ENCODE peak calls at places on chromosomes 2 and 18, in five cellular contexts. C, G, U, B and P are unnamed samples.

GRCh38 chr2:31238126-31238905 is 4.4 kb downstream of the EHD3 start:
- DNase-seq in C (no peak), G (no peak), U (no peak), B (no peak), P (no peak)

GRCh38 chr2:203949228-203949627 is 12.7 kb downstream of the ICOS start:
- DNase-seq in C (no peak), G (no peak), U (no peak), B (no peak), P (no peak)

GRCh38 chr18:11872479-11873136 is 21.4 kb downstream of the CHMP1B start:
- DNase-seq in C (no peak), G (peak; percentile 71), U (no peak), B (peak; percentile 72), P (peak; percentile 36)

GRCh38 chr2:124666976-124667375 is 641.9 kb downstream of the CNTNAP5 start:
- DNase-seq in C (no peak), G (no peak), U (no peak), B (no peak), P (no peak)

GRCh38 chr2:231193216-231193615 is 5.2 kb upstream of the ARMC9 start:
- DNase-seq in C (no peak), G (no peak), U (no peak), B (no peak), P (no peak)

GRCh38 chr2:240467149-240467642 is 31.7 kb downstream of the GPC1 start:
- DNase-seq in C (no peak), G (no peak), U (no peak), B (no peak), P (no peak)

GRCh38 chr18:23163786-23164583 is 28.7 kb downstream of the CABLES1 start:
- DNase-seq in C (no peak), G (no peak), U (no peak), B (no peak), P (no peak)

GRCh38 chr18:22166070-22166972 is 3.1 kb upstream of the GATA6 start:
- DNase-seq in C (no peak), G (no peak), U (peak; percentile 53), B (no peak), P (no peak)

GRCh38 chr2:46870051-46870839 is 45.4 kb downstream of the MCFD2 start:
- DNase-seq in C (no peak), G (no peak), U (no peak), B (no peak), P (no peak)

GRCh38 chr2:24049485-24050021 is at the start of gene FKBP1B:
- DNase-seq in C (no peak), G (peak; percentile 60), U (peak; percentile 89), B (peak; percentile 78), P (peak; percentile 41)

GRCh38 chr2:36561223-36561944 is 36.6 kb downstream of the FEZ2 start:
- DNase-seq in C (no peak), G (peak; percentile 18), U (no peak), B (no peak), P (peak; percentile 88)

GRCh38 chr18:12408247-12408869 is 629 bp downstream of the PRELID3A start:
- DNase-seq in C (no peak), G (no peak), U (no peak), B (no peak), P (no peak)

GRCh38 chr2:230205034-230205433 is 14.8 kb downstream of the SP110 start:
- DNase-seq in C (peak; percentile 57), G (no peak), U (no peak), B (no peak), P (no peak)

GRCh38 chr2:178282075-178282474 is 87.8 kb downstream of the OSBPL6 start:
- DNase-seq in C (no peak), G (no peak), U (no peak), B (no peak), P (no peak)

GRCh38 chr2:43265006-43265770 is 38.8 kb upstream of the ZFP36L2 start:
- DNase-seq in C (no peak), G (no peak), U (no peak), B (no peak), P (no peak)

GRCh38 chr18:58611471-58612131 is 17.3 kb downstream of the ALPK2 start:
- DNase-seq in C (no peak), G (no peak), U (peak; percentile 63), B (no peak), P (no peak)

GRCh38 chr2:231128541-231128940 is 3.7 kb upstream of the HTR2B start:
- DNase-seq in C (no peak), G (no peak), U (no peak), B (no peak), P (no peak)

GRCh38 chr18:32096936-32097335 is 5.3 kb downstream of the RNF138 start:
- DNase-seq in C (no peak), G (no peak), U (no peak), B (no peak), P (no peak)

GRCh38 chr18:51110073-51110797 is 80.2 kb downstream of the SMAD4 start:
- DNase-seq in C (no peak), G (peak; percentile 15), U (peak; percentile 98), B (peak; percentile 72), P (no peak)

GRCh38 chr2:185316383-185316782 is 422.2 kb upstream of the FSIP2 start:
- DNase-seq in C (peak; percentile 2), G (peak; percentile 9), U (no peak), B (no peak), P (no peak)

GRCh38 chr2:84231474-84231873 is 227.6 kb downstream of the SUCLG1 start:
- DNase-seq in C (no peak), G (no peak), U (no peak), B (no peak), P (no peak)

GRCh38 chr2:25851740-25852503 is 26.4 kb downstream of the ASXL2 start:
- DNase-seq in C (peak; percentile 57), G (peak; percentile 86), U (no peak), B (peak; percentile 70), P (peak; percentile 41)

GRCh38 chr2:231557571-231558217 is 27.4 kb upstream of the NMUR1 start:
- DNase-seq in C (peak; percentile 49), G (peak; percentile 58), U (peak; percentile 60), B (peak; percentile 64), P (peak; percentile 61)

GRCh38 chr2:109066917-109067828 is 61.8 kb upstream of the SH3RF3 start:
- DNase-seq in C (no peak), G (no peak), U (no peak), B (no peak), P (no peak)

GRCh38 chr2:112679484-112679883 is 33.7 kb downstream of the SLC20A1 start:
- DNase-seq in C (no peak), G (no peak), U (no peak), B (no peak), P (no peak)

GRCh38 chr2:121284424-121285076 is 452 bp downstream of the TFCP2L1 start:
- DNase-seq in C (no peak), G (no peak), U (peak; percentile 79), B (no peak), P (no peak)
- TF ChIP-seq SRF in C (no peak), G (no peak), U (no peak), B (no peak), P (no peak)

GRCh38 chr18:61865466-61866165 is 27.2 kb downstream of the RNF152 start:
- DNase-seq in C (no peak), G (no peak), U (no peak), B (no peak), P (no peak)

GRCh38 chr18:61869631-61870030 is 23.2 kb downstream of the RNF152 start:
- DNase-seq in C (no peak), G (no peak), U (no peak), B (no peak), P (no peak)

GRCh38 chr18:61870151-61870550 is 22.7 kb downstream of the RNF152 start:
- DNase-seq in C (no peak), G (no peak), U (no peak), B (no peak), P (no peak)
- H3K4me2 ChIP-seq in C (no peak overlapping the region), G (no peak overlapping the region), U (no peak overlapping the region), B (no peak overlapping the region), P (no peak overlapping the region)

GRCh38 chr2:216742411-216742810 is 47.1 kb upstream of the IGFBP5 start:
- DNase-seq in C (no peak), G (no peak), U (no peak), B (no peak), P (no peak)
- TF ChIP-seq SRF in C (no peak), G (no peak), U (no peak), B (no peak), P (no peak)

GRCh38 chr2:3679616-3680393 is 21.8 kb downstream of the ALLC start:
- DNase-seq in C (no peak), G (no peak), U (no peak), B (no peak), P (no peak)
- H3K4me2 ChIP-seq in C (no peak overlapping the region), G (no peak overlapping the region), U (no peak overlapping the region), B (no peak overlapping the region), P (no peak overlapping the region)

GRCh38 chr18:45865466-45865865 is 40.0 kb downstream of the SIGLEC15 start:
- DNase-seq in C (no peak), G (no peak), U (no peak), B (no peak), P (no peak)
- TF ChIP-seq SRF in C (no peak), G (no peak), U (no peak), B (no peak), P (no peak)